ENCODE peak calls at places on chromosomes 3 and 15, in ten cellular contexts. C is NCI-H446; Z is AML-193; J is HEK293T; F is GM12891; H is AG04450; B is NCI-H146; P is dermis blood vessel endothelial cell; T is MM.1S; D is stimulated activated CD4-positive, alpha-beta T cell treated with anti-CD3 and anti-CD28 coated beads, TNF-alpha, amount 100 ng/mL, for 1 hour. M is an unnamed sample.

GRCh38 chr3:32457971-32458471 is 44.6 kb downstream of the CMTM6 start:
- DNase-seq in C (no peak), Z (peak; percentile 86), J (no peak), F (no peak), H (no peak), B (peak; percentile 13), P (peak; percentile 68), T (no peak), D (peak; percentile 45), M (no peak)

GRCh38 chr3:71268462-71268999 is 315.0 kb downstream of the FOXP1 start:
- DNase-seq in C (no peak), Z (no peak), J (no peak), F (no peak), H (no peak), B (no peak), P (no peak), T (no peak), D (no peak), M (no peak)

GRCh38 chr3:62962656-62963055 is 87.4 kb upstream of the CADPS start:
- DNase-seq in C (no peak), Z (no peak), J (no peak), F (no peak), H (no peak), B (no peak), P (no peak), T (no peak), D (no peak), M (no peak)

GRCh38 chr3:185796431-185797107 is 28.3 kb downstream of the IGF2BP2 start:
- DNase-seq in C (no peak), Z (no peak), J (no peak), F (no peak), H (no peak), B (peak; percentile 24), P (peak; percentile 90), T (no peak), D (no peak), M (peak; percentile 44)

GRCh38 chr3:66444146-66444644 is 56.6 kb downstream of the LRIG1 start:
- DNase-seq in C (no peak), Z (no peak), J (no peak), F (no peak), H (no peak), B (no peak), P (no peak), T (no peak), D (no peak), M (no peak)

GRCh38 chr3:16370872-16371740 is 106.1 kb downstream of the OXNAD1 start:
- DNase-seq in C (no peak), Z (no peak), J (no peak), F (no peak), H (peak; percentile 79), B (peak; percentile 63), P (peak; percentile 32), T (no peak), D (no peak), M (no peak)

GRCh38 chr3:62667714-62668113 is 207.5 kb downstream of the CADPS start:
- DNase-seq in C (no peak), Z (no peak), J (no peak), F (no peak), H (no peak), B (no peak), P (no peak), T (no peak), D (no peak), M (no peak)

GRCh38 chr3:149316427-149316826 is 17.0 kb downstream of the TM4SF18 start:
- DNase-seq in C (no peak), Z (no peak), J (no peak), F (no peak), H (no peak), B (no peak), P (no peak), T (no peak), D (no peak), M (no peak)

GRCh38 chr15:99618941-99619411 is 53.2 kb downstream of the MEF2A start:
- DNase-seq in C (no peak), Z (no peak), J (peak; percentile 17), F (no peak), H (no peak), B (no peak), P (no peak), T (no peak), D (no peak), M (no peak)

GRCh38 chr3:23389089-23389488 is 186.0 kb downstream of the UBE2E2 start:
- DNase-seq in C (no peak), Z (no peak), J (no peak), F (no peak), H (no peak), B (peak; percentile 88), P (peak; percentile 15), T (no peak), D (no peak), M (no peak)

GRCh38 chr3:80696280-80696679 is 928.5 kb upstream of the ROBO1 start:
- DNase-seq in C (no peak), Z (no peak), J (no peak), F (no peak), H (no peak), B (no peak), P (peak; percentile 60), T (no peak), D (no peak), M (no peak)

GRCh38 chr15:83654379-83655236 is 685 bp downstream of the ADAMTSL3 start:
- DNase-seq in C (no peak), Z (no peak), J (no peak), F (no peak), H (no peak), B (no peak), P (no peak), T (no peak), D (no peak), M (no peak)

GRCh38 chr15:82093774-82094211 is 48.0 kb upstream of the MEX3B start:
- DNase-seq in C (no peak), Z (no peak), J (no peak), F (no peak), H (peak; percentile 79), B (no peak), P (peak; percentile 77), T (no peak), D (no peak), M (peak; percentile 86)

GRCh38 chr3:134406331-134407246 is 32.3 kb upstream of the AMOTL2 start:
- DNase-seq in C (peak; percentile 30), Z (no peak), J (no peak), F (no peak), H (no peak), B (peak; percentile 90), P (peak; percentile 41), T (no peak), D (no peak), M (no peak)

GRCh38 chr3:106013971-106014370 is 145.2 kb upstream of the CBLB start:
- DNase-seq in C (no peak), Z (peak; percentile 21), J (no peak), F (no peak), H (peak; percentile 83), B (no peak), P (no peak), T (no peak), D (no peak), M (peak; percentile 90)

M was measured in fibroblast of villous mesenchyme.